ENCODE peak calls at places on chromosomes 12 and 14, in four cellular contexts. S, G, O and B are unnamed samples.

GRCh38 chr14:52110441-52111086 is 41.7 kb upstream of the NID2 start:
- DNase-seq in S (peak; percentile 68), G (no peak), O (no peak), B (no peak)

GRCh38 chr12:101566318-101566717 is 28.5 kb upstream of the MYBPC1 start:
- DNase-seq in S (no peak), G (no peak), O (no peak), B (no peak)

GRCh38 chr14:31825459-31825858 is 251.6 kb upstream of the ARHGAP5 start:
- DNase-seq in S (no peak), G (no peak), O (no peak), B (no peak)

GRCh38 chr12:53067074-53067992 is 11.9 kb downstream of the SPRYD3 start:
- DNase-seq in S (peak; percentile 52), G (no peak), O (peak; percentile 21), B (no peak)

GRCh38 chr12:65511134-65511912 is 232.8 kb downstream of the MSRB3 start:
- DNase-seq in S (no peak), G (no peak), O (no peak), B (no peak)

GRCh38 chr14:61476737-61477410 is 155.5 kb downstream of the PRKCH start:
- DNase-seq in S (peak; percentile 85), G (no peak), O (peak; percentile 75), B (peak; percentile 56)

GRCh38 chr14:99273025-99273723 is 1.2 kb upstream of the BCL11B start:
- DNase-seq in S (peak; percentile 18), G (peak; percentile 85), O (no peak), B (no peak)

GRCh38 chr14:84961637-84962036 is 568.3 kb upstream of the FLRT2 start:
- DNase-seq in S (no peak), G (no peak), O (no peak), B (no peak)

GRCh38 chr14:33014710-33015109 is 76.0 kb downstream of the NPAS3 start:
- DNase-seq in S (no peak), G (no peak), O (no peak), B (no peak)

GRCh38 chr14:53953002-53953827 is 3.4 kb downstream of the BMP4 start:
- DNase-seq in S (peak; percentile 58), G (peak; percentile 91), O (peak; percentile 92), B (peak; percentile 86)

DNA sequence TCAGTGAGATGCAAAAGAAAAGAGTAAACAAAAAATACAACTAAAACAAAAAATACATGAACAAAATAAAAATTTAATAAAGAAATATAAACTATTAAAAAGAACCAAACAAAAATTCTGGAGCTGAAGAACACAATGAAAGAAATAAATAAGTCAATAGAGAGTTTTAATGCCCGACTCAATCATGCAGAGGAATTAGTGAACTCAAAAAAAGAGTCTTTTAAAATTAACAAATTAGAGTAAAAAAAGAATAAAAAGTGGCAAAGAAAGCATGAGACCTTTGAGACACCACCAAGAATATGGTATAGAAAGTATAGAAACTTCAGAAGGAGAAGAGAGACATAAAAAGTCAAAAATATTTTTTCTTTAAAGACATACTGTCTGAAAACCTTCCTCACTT is 2.6 kb upstream of the KLRC1 start:
- DNase-seq in S (no peak), G (no peak), O (no peak), B (no peak)
- H3K4me1 ChIP-seq in S (no peaks in the 10 kb centered on the region), G (peaks cover 5% of the 10 kb centered on the region), O (no peaks in the 10 kb centered on the region), B (no peaks in the 10 kb centered on the region)

GRCh38 chr12:26795899-26796298 is 37.1 kb downstream of the ITPR2 start:
- DNase-seq in S (no peak), G (no peak), O (no peak), B (no peak)
- H3K4me1 ChIP-seq in S (peaks cover 15% of the 10 kb centered on the region), G (no peaks in the 10 kb centered on the region), O (peaks cover 6% of the 10 kb centered on the region), B (no peaks in the 10 kb centered on the region)

DNA sequence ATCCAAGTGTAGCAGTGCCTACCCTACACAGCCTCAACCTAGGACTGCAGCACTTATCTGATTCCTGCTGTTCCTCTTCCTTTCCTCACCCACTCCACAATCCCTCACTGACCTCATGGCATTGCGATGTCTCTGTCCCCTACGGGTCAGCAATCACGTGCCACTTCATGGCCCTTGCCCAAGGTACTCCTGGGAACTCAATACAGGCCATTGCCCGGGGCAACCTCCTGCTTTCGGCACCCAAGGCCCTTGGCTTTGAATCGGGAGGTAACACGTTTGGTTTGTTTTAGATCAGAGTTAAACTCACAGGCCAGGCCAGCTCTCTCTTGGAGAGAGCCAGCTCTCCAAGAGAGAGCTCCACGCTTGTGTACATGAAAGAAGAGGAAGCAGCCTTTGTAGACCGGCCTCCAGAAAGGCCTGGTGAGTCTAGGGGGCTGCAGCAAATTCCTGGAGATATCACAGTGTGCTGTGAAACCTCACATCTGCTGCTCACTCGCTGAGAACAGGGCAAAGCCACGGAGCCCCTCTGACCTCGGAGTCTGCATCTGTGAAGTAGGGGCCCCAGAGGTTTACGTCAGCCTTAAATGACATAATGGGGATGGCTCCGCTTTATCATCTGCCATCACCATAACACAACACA is 12.2 kb downstream of the CLMN start:
- DNase-seq in S (no peak), G (peak; percentile 29), O (no peak), B (no peak)
- H3K4me1 ChIP-seq in S (no peaks in the 10 kb centered on the region), G (peaks cover 26% of the 10 kb centered on the region), O (no peaks in the 10 kb centered on the region), B (peaks cover 15% of the 10 kb centered on the region)

DNA sequence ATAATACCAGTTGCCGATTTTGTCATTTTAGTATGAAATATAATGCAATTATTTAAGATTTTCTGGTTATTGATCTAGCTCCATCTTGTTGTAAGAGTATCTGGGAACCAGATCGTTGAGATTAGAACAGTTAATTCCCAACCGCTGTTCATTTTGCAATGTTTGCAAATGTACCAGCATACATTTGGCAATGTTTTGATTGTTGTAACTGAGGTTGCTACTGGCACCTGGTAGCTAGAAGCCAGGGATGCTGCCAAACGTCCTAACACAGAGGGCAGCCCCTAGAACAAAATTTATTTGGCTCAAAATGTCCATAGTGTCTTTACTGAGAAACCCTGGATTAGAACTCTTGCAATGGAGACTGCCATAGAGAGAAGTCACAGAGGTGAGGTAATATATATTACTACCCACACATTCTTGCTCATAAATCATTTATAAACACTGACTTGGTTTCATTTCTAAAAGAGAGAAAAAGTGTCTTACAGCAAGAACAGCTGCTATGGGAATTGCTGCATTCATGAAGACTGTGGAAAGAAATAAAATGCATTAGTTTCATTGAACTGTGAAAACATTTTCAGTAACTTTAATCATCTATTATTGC is 46.3 kb downstream of the ABCC9 start:
- DNase-seq in S (peak; percentile 43), G (no peak), O (no peak), B (no peak)
- H3K4me1 ChIP-seq in S (peaks cover 9% of the 10 kb centered on the region), G (no peaks in the 10 kb centered on the region), O (peaks cover 4% of the 10 kb centered on the region), B (no peaks in the 10 kb centered on the region)

DNA sequence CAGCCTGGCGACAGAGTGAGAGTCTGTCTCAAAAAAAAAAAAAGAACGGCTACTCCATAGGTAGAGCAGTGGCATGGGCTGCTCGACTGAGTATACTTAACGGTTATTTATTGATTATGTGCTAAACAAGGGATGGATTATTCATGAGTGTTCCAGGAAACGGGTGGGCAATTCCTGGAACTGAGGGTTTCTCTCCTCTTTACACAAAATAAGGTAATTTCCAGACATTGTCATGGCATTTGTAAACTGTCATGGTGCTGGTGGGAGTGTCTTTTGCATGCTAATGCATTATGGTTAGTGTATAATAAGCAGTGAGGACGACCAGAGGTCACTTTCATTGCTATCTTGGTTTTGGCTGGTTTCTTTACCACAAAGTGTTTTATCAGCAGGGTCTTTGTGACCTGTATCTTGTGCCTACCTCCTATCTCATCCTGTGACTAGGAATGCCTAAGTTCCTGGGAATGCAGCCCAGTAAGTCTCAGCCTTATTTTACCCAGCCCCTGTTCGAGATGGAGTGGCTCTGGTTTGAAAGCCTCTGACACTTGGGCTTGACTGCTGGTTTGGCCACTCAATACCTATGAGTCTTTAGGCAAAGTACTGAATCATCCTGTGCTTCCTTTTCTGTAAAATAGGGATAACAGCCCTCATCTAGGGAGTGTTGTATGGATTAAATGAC is 3.2 kb downstream of the DGLUCY start:
- DNase-seq in S (no peak), G (no peak), O (no peak), B (no peak)
- H3K4me1 ChIP-seq in S (peaks cover 17% of the 10 kb centered on the region), G (peaks cover 30% of the 10 kb centered on the region), O (peaks cover 11% of the 10 kb centered on the region), B (peaks cover 17% of the 10 kb centered on the region)

GRCh38 chr12:69641546-69641945 is 30.8 kb upstream of the LRRC10 start:
- DNase-seq in S (no peak), G (no peak), O (no peak), B (no peak)
- H3K4me1 ChIP-seq in S (no peaks in the 10 kb centered on the region), G (no peaks in the 10 kb centered on the region), O (no peaks in the 10 kb centered on the region), B (no peaks in the 10 kb centered on the region)

GRCh38 chr12:109460538-109460937 is 16.6 kb downstream of the KCTD10 start:
- DNase-seq in S (no peak), G (peak; percentile 42), O (no peak), B (peak; percentile 83)

GRCh38 chr12:109461049-109461845 is 15.9 kb downstream of the KCTD10 start:
- DNase-seq in S (peak; percentile 42), G (peak; percentile 48), O (no peak), B (peak; percentile 55)

GRCh38 chr12:109458086-109458485 is 19.0 kb downstream of the KCTD10 start:
- DNase-seq in S (peak; percentile 90), G (no peak), O (no peak), B (no peak)

GRCh38 chr12:109458771-109459208 is 18.3 kb downstream of the KCTD10 start:
- DNase-seq in S (peak; percentile 68), G (no peak), O (no peak), B (no peak)

DNA sequence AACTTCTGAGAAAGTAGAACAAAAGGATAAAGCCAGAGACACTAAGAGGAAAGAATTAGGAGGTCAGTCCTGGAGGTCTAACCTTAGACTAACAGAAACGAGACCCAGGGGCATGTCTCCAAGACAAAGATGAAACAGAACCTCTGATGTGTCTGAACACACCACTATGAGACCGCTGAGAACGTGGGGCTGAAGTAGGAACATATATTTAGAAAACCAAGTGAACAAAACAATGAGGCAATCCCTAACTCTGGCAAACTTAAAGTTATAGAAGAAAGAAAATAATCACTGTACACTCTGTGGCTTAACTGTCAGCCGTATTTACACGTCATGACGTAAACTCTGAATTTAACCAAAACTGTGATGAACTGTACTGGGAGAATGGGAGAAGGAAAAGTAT is 17.9 kb downstream of the KCTD10 start:
- DNase-seq in S (peak; percentile 49), G (no peak), O (no peak), B (no peak)
- H3K4me1 ChIP-seq in S (peaks cover 77% of the 10 kb centered on the region), G (peaks cover 48% of the 10 kb centered on the region), O (peaks cover 42% of the 10 kb centered on the region), B (peaks cover 38% of the 10 kb centered on the region)